ENCODE peak calls at places on chromosomes 12 and 14, in eight cellular contexts. S is progenitor cell of endocrine pancreas, B is neural crest cell, L is adrenal gland, A is retinal pigment epithelial cell, X is AG09309, N is astrocyte of the cerebellum, C is mesothelial cell of epicardium. E is an unnamed sample.

GRCh38 chr12:93798279-93798678 is 121.1 kb downstream of the CRADD start:
- DNase-seq in C (no peak), S (no peak), L (no peak), B (no peak), N (no peak), A (no peak), X (no peak), E (no peak)

GRCh38 chr14:53399057-53399456 is 245.9 kb upstream of the DDHD1 start:
- DNase-seq in C (no peak), X (peak; percentile 60), N (peak; percentile 55), L (no peak), S (no peak), B (peak; percentile 2), A (no peak), E (peak; percentile 10)

GRCh38 chr12:131162113-131162512 is 208.4 kb downstream of the ADGRD1 start:
- DNase-seq in B (no peak), C (no peak), S (no peak), A (no peak), L (no peak), N (no peak), X (no peak), E (no peak)

GRCh38 chr12:89276860-89277259 is 75.4 kb downstream of the DUSP6 start:
- DNase-seq in L (no peak), X (no peak), S (no peak), A (no peak), B (no peak), C (no peak), N (no peak), E (no peak)

GRCh38 chr12:30286345-30286926 is 409.2 kb downstream of the IPO8 start:
- DNase-seq in L (no peak), N (peak; percentile 43), A (no peak), S (no peak), C (no peak), B (no peak), X (no peak), E (no peak)

GRCh38 chr12:46089414-46090162 is 99.2 kb upstream of the SCAF11 start:
- DNase-seq in A (no peak), C (no peak), L (no peak), X (no peak), S (no peak), B (no peak), N (no peak), E (no peak)

GRCh38 chr12:75852956-75853355 is 178.6 kb downstream of the PHLDA1 start:
- DNase-seq in X (no peak), L (no peak), A (no peak), S (no peak), B (no peak), C (no peak), N (no peak), E (no peak)

GRCh38 chr12:95319694-95320331 is 102.2 kb downstream of the VEZT start:
- DNase-seq in N (no peak), L (no peak), A (peak; percentile 70), C (no peak), X (no peak), B (no peak), S (no peak), E (no peak)

GRCh38 chr14:85535316-85535715 is 5.4 kb downstream of the FLRT2 start:
- DNase-seq in X (no peak), L (no peak), S (no peak), C (no peak), B (no peak), A (no peak), N (no peak), E (no peak)

GRCh38 chr12:128534906-128535305 is 267.9 kb downstream of the TMEM132C start:
- DNase-seq in C (no peak), X (no peak), A (no peak), L (no peak), B (no peak), S (no peak), N (no peak), E (no peak)

GRCh38 chr12:42426733-42427132 is 100.8 kb downstream of the PPHLN1 start:
- DNase-seq in X (no peak), N (no peak), S (no peak), B (no peak), A (peak; percentile 37), L (peak; percentile 19), C (no peak), E (no peak)

GRCh38 chr12:2562400-2562799 is 232.4 kb upstream of the FKBP4 start:
- DNase-seq in A (no peak), N (no peak), L (no peak), C (no peak), B (no peak), X (no peak), S (no peak), E (no peak)

GRCh38 chr14:50830932-50831703 is at the start of gene NIN:
- DNase-seq in L (peak; percentile 66), B (peak; percentile 66), C (peak; percentile 80), X (no peak), S (peak; percentile 58), A (peak; percentile 30), N (no peak), E (peak; percentile 84)

GRCh38 chr12:50901685-50902113 is 50.6 kb upstream of the HIGD1C start:
- DNase-seq in L (no peak), N (no peak), X (no peak), S (no peak), C (no peak), A (no peak), B (no peak), E (no peak)

GRCh38 chr14:68603682-68604360 is 189.0 kb downstream of the ZFP36L1 start:
- DNase-seq in N (no peak), A (no peak), C (no peak), S (no peak), B (no peak), L (no peak), X (no peak), E (no peak)

GRCh38 chr12:126493366-126494108 is 1428.3 kb downstream of the AACS start:
- DNase-seq in C (no peak), S (no peak), N (no peak), L (no peak), B (no peak), A (no peak), X (no peak), E (no peak)

GRCh38 chr14:89870335-89870734 is 84.2 kb downstream of the EFCAB11 start:
- DNase-seq in X (no peak), B (no peak), S (no peak), L (no peak), A (no peak), C (no peak), N (no peak), E (no peak)

GRCh38 chr12:113886721-113887120 is 79.4 kb downstream of the RBM19 start:
- DNase-seq in A (no peak), N (no peak), X (no peak), S (no peak), L (no peak), B (no peak), C (no peak), E (no peak)

GRCh38 chr14:77275041-77275854 is 4.2 kb upstream of the NGB start:
- DNase-seq in X (no peak), S (no peak), A (no peak), B (no peak), C (no peak), N (no peak), L (no peak), E (no peak)

DNA sequence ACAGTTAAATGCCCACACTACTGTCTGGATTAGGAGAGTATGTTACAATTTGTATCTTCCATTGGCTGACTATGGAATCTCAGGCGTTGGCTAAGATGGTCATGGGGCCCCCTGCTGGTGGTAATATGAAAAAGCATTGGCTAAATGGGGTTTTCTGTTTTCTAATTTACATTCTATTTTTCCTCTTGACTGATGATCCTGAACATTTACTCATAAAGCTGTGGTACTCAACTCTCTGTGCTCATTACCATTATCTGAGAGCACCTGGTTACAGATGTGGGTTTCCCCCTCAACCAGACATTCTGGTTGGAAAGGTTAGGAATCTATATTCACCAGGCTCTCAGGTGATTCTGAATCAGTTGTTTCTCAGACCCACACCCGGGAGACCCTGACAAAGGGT is 64.8 kb downstream of the WSCD2 start:
- DNase-seq in C (peak; percentile 44), S (no peak), X (no peak), N (no peak), A (no peak), B (peak; percentile 45), L (peak; percentile 25), E (peak; percentile 57)
- TF ChIP-seq CTCF in C (peak; percentile 81), S (peak; percentile 81), X (peak; percentile 68), N (peak; percentile 47), A (peak; percentile 60), B (peak; percentile 89), L (peak; percentile 76), E (peak; percentile 79)

GRCh38 chr12:104958009-104958945 is at the start of gene SLC41A2:
- DNase-seq in C (peak; percentile 81), S (peak; percentile 72), N (peak; percentile 71), A (peak; percentile 96), B (peak; percentile 64), X (peak; percentile 55), L (peak; percentile 94), E (peak; percentile 84)
- TF ChIP-seq CTCF in C (peak; percentile 22), S (no peak), N (no peak), A (peak; percentile 23), B (peak; percentile 49), X (no peak), L (no peak), E (no peak)

GRCh38 chr12:53500776-53501614 is at the start of gene TARBP2:
- DNase-seq in C (peak; percentile 97), S (peak; percentile 94), L (peak; percentile 100), B (peak; percentile 96), A (peak; percentile 99), N (peak; percentile 99), X (peak; percentile 99), E (peak; percentile 98)
- TF ChIP-seq CTCF in C (no peak), S (no peak), L (no peak), B (no peak), A (no peak), N (no peak), X (no peak), E (no peak)

DNA sequence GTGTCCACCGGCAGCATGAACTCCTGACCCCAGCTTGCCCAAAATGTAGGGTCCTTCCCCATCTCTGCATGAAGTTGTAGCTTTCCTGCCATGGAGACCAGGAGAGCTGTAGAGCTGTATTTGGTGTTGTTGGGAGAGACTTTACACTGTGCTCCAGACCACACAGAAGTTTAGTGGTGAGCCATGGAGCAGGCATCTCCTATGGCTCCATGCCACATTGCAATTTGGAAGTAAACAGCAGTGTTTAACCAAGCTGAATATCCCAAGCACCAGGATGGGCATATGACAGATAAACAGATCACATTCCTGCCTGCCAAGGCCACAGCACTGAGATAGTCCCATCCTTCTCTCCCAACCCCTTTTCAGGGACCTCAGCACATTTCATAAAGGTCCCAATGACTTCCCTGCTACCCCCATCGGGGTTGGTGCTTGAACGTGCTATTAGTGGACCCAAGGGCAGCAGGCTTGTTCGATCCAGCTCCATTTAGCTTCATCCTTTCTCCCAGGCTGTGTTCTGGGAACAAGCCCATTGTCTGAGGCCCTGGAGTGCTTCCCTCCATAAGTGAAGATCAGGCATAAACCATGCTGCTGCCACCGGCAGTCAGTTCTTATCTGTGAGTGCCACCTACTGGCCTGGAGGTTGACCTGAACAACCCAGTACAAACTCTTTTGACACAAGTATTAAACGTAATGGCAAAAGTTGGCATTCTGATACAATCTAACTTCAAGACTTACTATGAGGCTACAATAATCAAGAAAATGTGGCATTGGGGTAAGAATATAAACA is 172.3 kb upstream of the ATXN7L3B start:
- DNase-seq in N (peak; percentile 31), S (no peak), L (peak; percentile 24), C (no peak), X (no peak), A (no peak), B (peak; percentile 3), E (peak; percentile 7)
- TF ChIP-seq CTCF in N (peak; percentile 53), S (peak; percentile 50), L (no peak), C (no peak), X (no peak), A (peak; percentile 39), B (peak; percentile 46), E (no peak)

GRCh38 chr14:74612346-74613021 is 447 bp upstream of the LTBP2 start:
- DNase-seq in S (peak; percentile 79), N (no peak), L (peak; percentile 72), X (no peak), C (peak; percentile 86), A (peak; percentile 39), B (peak; percentile 77), E (peak; percentile 89)
- TF ChIP-seq CTCF in S (peak; percentile 69), N (peak; percentile 62), L (peak; percentile 19), X (peak; percentile 48), C (peak; percentile 48), A (peak; percentile 51), B (peak; percentile 69), E (peak; percentile 40)

E was measured in nephron progenitor cell.